ENCODE peak calls at places on chromosomes 5 and 9, in ten cellular contexts. J, G, C, P, Q, A, Z, B, Y and S are unnamed samples.
A peak's percentile ranks its signal among the peaks of the same experiment; 100 is the strongest.

GRCh38 chr9:117723986-117724654 is 19.9 kb downstream of the TLR4 start:
- DNase-seq in J (no peak), G (no peak), C (no peak), P (no peak), Q (no peak), A (no peak), Z (no peak), B (no peak), Y (no peak), S (no peak)

GRCh38 chr9:97845130-97845529 is 7.9 kb upstream of the FOXE1 start:
- DNase-seq in J (no peak), G (peak; percentile 24), C (no peak), P (no peak), Q (no peak), A (no peak), Z (no peak), B (no peak), Y (no peak), S (no peak)

GRCh38 chr9:109471994-109472393 is 26.1 kb downstream of the PTPN3 start:
- DNase-seq in J (no peak), G (no peak), C (no peak), P (peak; percentile 14), Q (no peak), A (no peak), Z (no peak), B (no peak), Y (no peak), S (no peak)

GRCh38 chr9:16626577-16627130 is 243.8 kb downstream of the BNC2 start:
- DNase-seq in J (no peak), G (peak; percentile 90), C (no peak), P (peak; percentile 86), Q (peak; percentile 40), A (no peak), Z (no peak), B (no peak), Y (peak; percentile 70), S (no peak)

GRCh38 chr5:139645495-139645871 is 2.7 kb upstream of the CXXC5 start:
- DNase-seq in J (no peak), G (no peak), C (no peak), P (no peak), Q (no peak), A (no peak), Z (no peak), B (no peak), Y (no peak), S (no peak)

GRCh38 chr5:174832811-174833210 is 108.4 kb downstream of the MSX2 start:
- DNase-seq in J (no peak), G (no peak), C (no peak), P (no peak), Q (no peak), A (no peak), Z (no peak), B (no peak), Y (no peak), S (no peak)

GRCh38 chr9:106065579-106066214 is 371.4 kb downstream of the TMEM38B start:
- DNase-seq in J (no peak), G (no peak), C (no peak), P (no peak), Q (no peak), A (no peak), Z (no peak), B (no peak), Y (no peak), S (no peak)

GRCh38 chr9:37540634-37541033 is 35.5 kb downstream of the FBXO10 start:
- DNase-seq in J (no peak), G (no peak), C (no peak), P (no peak), Q (no peak), A (no peak), Z (no peak), B (no peak), Y (no peak), S (no peak)